ENCODE peak calls at places on chromosomes 12 and 14, in five cellular contexts. T is PC-3, K is cardiac fibroblast, O is BJ, Q is prostate gland. E is an unnamed sample.

GRCh38 chr12:122790393-122791075 is 16.2 kb downstream of the CCDC62 start:
- DNase-seq in K (peak), O (no peak), Q (no peak), T (no peak), E (no peak)

GRCh38 chr12:46351861-46352595 is 20.5 kb downstream of the SLC38A2 start:
- DNase-seq in Q (no peak), T (no peak), K (no peak), O (no peak), E (no peak)

GRCh38 chr12:113347892-113348291 is 10.5 kb upstream of the PLBD2 start:
- DNase-seq in Q (no peak), K (no peak), O (no peak), T (no peak), E (no peak)

GRCh38 chr14:53151867-53152626 is 1.1 kb downstream of the DDHD1 start:
- DNase-seq in K (peak), T (peak), Q (peak), O (no peak), E (peak)

GRCh38 chr14:80955434-80955939 is at the start of gene TSHR:
- DNase-seq in Q (no peak), T (no peak), K (peak), O (no peak), E (no peak)

GRCh38 chr14:99437706-99438105 is 43.0 kb downstream of the SETD3 start:
- DNase-seq in O (no peak), T (no peak), K (no peak), Q (no peak), E (no peak)

GRCh38 chr12:132288516-132289188 is 40.7 kb downstream of the GALNT9 start:
- DNase-seq in K (no peak), O (no peak), Q (no peak), T (no peak), E (no peak)

GRCh38 chr12:6188954-6189353 is 11.2 kb upstream of the CD9 start:
- DNase-seq in K (no peak), O (no peak), T (no peak), Q (no peak), E (no peak)

GRCh38 chr12:67068204-67068731 is 200.9 kb upstream of the CAND1 start:
- DNase-seq in T (peak), K (no peak), O (no peak), Q (no peak), E (no peak)

GRCh38 chr12:32455607-32456063 is 56.3 kb downstream of the FGD4 start:
- DNase-seq in Q (peak), K (peak), T (peak), O (peak), E (peak)

GRCh38 chr12:32451816-32452215 is 52.5 kb downstream of the FGD4 start:
- DNase-seq in Q (no peak), T (no peak), K (no peak), O (no peak), E (no peak)

GRCh38 chr14:79483989-79484388 is 727.3 kb downstream of the DIO2 start:
- DNase-seq in Q (no peak), O (no peak), K (no peak), T (no peak), E (no peak)

GRCh38 chr14:85461432-85462133 is 68.4 kb upstream of the FLRT2 start:
- DNase-seq in O (no peak), Q (no peak), T (no peak), K (no peak), E (no peak)

GRCh38 chr12:93079271-93079670 is 150.2 kb upstream of the EEA1 start:
- DNase-seq in Q (no peak), T (no peak), O (no peak), K (no peak), E (no peak)

GRCh38 chr14:51651388-51652167 is at the start of gene FRMD6:
- DNase-seq in O (peak), Q (peak), K (peak), T (peak), E (no peak)

GRCh38 chr12:79006306-79006705 is 141.7 kb downstream of the SYT1 start:
- DNase-seq in O (no peak), T (peak), K (peak), Q (no peak), E (peak)

GRCh38 chr12:113149361-113150150 is at the start of gene CFAP73:
- DNase-seq in Q (no peak), K (peak), O (peak), T (peak), E (peak)

GRCh38 chr12:42469355-42470006 is 120.1 kb downstream of the PRICKLE1 start:
- DNase-seq in Q (no peak), T (no peak), O (no peak), K (no peak), E (no peak)

GRCh38 chr14:64912256-64912655 is 2.0 kb upstream of the CHURC1 start:
- DNase-seq in Q (no peak), T (no peak), O (no peak), K (peak), E (no peak)

GRCh38 chr14:104742586-104743455 is 10.1 kb upstream of the SIVA1 start:
- DNase-seq in Q (no peak), O (no peak), K (no peak), T (no peak), E (no peak)

GRCh38 chr12:47828967-47829482 is 9.3 kb upstream of the HDAC7 start:
- DNase-seq in Q (peak), K (peak), O (no peak), T (peak), E (no peak)

GRCh38 chr12:65355461-65355860 is 77.0 kb downstream of the MSRB3 start:
- DNase-seq in T (peak), O (no peak), K (no peak), Q (no peak), E (no peak)

GRCh38 chr12:727321-727720 is 25.1 kb upstream of the WNK1 start:
- DNase-seq in O (no peak), Q (no peak), T (no peak), K (no peak), E (no peak)

GRCh38 chr14:97066068-97066899 is 269.1 kb downstream of the VRK1 start:
- DNase-seq in O (no peak), K (no peak), T (no peak), Q (no peak), E (no peak)

GRCh38 chr14:32576088-32576795 is 247.1 kb downstream of the AKAP6 start:
- DNase-seq in O (no peak), Q (peak), T (peak), K (peak), E (no peak)

GRCh38 chr12:45565590-45565989 is 163.9 kb upstream of the ARID2 start:
- DNase-seq in T (no peak), O (no peak), K (no peak), Q (no peak), E (no peak)

GRCh38 chr12:20376984-20377383 is 8.6 kb downstream of the PDE3A start:
- DNase-seq in K (peak), O (no peak), Q (no peak), T (peak), E (no peak)

GRCh38 chr12:27006797-27007467 is 7.3 kb downstream of the TM7SF3 start:
- DNase-seq in T (no peak), Q (no peak), K (no peak), O (no peak), E (no peak)

GRCh38 chr12:27009926-27010325 is 4.3 kb downstream of the TM7SF3 start:
- DNase-seq in K (no peak), T (peak), O (no peak), Q (no peak), E (no peak)

GRCh38 chr12:27005495-27005894 is 8.7 kb downstream of the TM7SF3 start:
- DNase-seq in Q (no peak), K (no peak), T (no peak), O (no peak), E (no peak)

GRCh38 chr12:27012239-27012981 is 1.8 kb downstream of the TM7SF3 start:
- DNase-seq in K (peak), Q (peak), T (no peak), O (no peak), E (no peak)

DNA sequence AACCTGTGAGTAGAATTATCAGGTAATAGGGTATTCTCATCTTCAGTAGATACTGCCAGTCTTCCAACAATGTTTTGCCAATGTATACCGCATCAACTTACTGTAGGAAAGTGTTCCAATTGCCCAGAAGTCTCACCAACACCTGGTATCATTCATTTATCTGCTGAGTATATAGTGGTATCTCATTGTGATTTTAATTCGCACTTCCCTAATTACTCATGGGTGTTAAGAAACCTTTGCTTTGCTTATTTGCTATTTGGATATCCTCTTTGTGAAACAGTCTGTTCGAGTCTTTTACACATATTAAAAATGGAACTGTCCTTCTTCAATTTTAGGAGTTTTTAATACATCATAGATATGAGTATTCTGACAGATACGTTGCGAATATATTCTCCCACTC is 6.1 kb downstream of the TM7SF3 start:
- DNase-seq in T (no peak), O (no peak), K (no peak), Q (no peak), E (no peak)
- TF ChIP-seq CTCF in T (no peak), O (no peak), K (no peak), Q (no peak), E (no peak)

DNA sequence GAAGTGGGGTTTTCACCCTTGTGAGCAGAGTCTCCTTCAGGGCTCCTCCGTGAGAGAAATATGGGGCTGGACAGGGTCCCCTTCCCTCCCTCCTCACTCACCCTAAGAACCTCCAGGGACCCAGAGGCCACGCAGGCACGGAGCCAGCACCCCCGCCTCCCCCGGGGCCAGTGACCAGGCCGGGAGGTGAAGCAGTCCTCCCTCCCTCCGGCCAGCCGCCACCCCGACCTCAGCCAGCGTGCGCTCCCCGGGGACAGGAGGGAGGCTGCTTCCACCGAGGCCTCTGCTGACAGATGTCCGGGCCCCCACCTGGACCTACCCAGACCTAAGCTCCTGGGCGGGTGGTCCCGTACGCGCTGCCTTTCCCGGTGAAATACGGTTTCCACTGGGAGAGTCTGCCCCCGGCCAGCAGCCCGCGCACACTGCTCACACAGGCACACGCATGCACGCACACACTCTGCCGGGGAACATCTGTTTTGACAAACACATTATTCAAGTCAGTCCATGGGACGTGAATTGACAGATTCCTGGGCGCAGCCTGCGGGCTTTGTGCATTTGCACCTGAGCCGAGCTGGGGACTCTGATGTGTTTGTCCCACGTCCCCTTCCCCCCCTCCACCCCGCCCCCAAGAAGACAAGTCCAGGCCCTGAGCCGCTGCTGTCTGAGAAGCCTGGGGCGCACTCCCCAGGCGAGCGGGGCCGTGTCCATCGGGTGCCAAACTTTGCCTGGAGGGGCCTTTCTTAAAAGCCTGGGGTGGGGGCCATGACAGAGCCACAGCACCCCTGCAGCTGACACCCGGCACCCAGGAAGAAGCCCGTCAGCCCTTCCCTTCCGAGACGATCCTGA is 726 bp downstream of the RIMBP2 start:
- DNase-seq in Q (no peak), K (no peak), T (no peak), O (no peak), E (no peak)
- H3K4me3 ChIP-seq in Q (peak), K (no peak), T (no peak), O (no peak), E (peak)

GRCh38 chr14:21066882-21067502 is 3.1 kb upstream of the ARHGEF40 start:
- DNase-seq in K (no peak), Q (no peak), T (peak), O (no peak), E (no peak)
- TF ChIP-seq CTCF in K (peak), Q (no peak), T (peak), O (peak), E (peak)

DNA sequence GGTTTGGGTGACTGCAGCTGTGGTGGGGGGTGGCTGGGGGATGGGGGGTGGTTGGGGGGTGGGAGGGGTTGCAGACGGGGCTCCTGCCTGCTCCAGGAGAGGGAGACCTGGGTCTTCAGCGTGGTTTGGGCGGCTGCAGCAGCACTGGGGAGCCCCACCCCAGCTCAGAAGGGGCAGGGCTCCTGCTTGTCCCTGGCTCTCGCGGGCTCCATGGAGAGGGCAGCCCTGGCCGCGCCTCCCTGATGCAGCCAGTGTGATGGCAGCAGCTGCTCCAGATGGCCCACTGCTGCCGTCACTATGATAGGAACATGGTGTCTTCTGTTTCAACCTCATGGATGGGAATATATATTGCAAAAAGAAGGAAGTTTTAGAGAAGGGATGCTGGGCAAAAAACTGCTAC is 22.9 kb downstream of the TRHDE start:
- DNase-seq in Q (no peak), O (no peak), T (no peak), K (no peak), E (no peak)
- H3K4me3 ChIP-seq in Q (no peak), O (no peak), T (peak), K (no peak), E (no peak)

DNA sequence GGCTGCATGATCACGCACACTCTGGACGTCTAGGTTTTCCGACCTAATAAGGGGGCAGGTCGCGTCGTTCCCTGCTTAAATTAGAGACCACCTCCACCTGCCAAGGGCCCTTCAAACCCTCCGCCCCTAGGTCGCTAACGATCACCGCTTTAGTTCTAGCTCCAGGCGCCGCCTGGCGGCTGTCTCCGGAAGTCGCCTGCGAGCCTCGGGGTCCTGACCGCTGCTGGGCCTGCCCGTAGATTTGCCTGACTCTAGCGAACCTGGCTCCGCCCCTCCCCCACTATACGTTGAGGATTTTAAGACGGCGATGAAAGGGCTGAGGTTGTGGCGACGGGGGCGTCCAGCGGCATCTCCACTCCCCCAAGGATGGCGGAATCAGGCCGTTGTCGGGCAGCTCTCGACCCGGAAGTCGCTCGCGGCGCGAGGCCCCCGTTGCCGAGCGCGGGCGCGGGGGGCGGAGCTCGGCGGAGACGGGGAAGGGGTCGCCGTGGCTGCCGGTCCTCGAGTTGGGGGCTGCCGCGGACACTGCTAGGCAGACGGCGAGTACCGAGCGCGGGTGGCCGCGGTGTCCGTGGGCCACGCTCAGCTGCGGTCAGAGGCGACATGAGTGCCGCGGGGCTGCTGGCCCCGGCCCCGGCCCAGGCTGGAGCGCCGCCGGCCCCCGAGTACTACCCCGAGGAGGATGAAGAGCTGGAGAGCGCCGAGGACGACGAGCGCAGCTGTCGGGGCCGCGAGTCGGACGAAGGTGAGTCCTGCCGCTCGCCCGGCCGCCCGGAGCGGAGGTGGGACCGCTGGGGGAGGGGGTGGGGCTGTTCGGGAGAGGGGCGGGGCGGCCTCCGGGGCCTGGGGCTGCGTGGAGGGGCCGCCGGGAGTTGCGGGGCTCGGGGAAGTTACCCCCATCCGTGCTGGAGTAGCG is at the start of gene SUDS3:
- DNase-seq in Q (peak), O (no peak), K (peak), T (peak), E (no peak)
- TF ChIP-seq CTCF in Q (peak), O (peak), K (peak), T (peak), E (peak)

GRCh38 chr12:102958073-102958829 is 777 bp downstream of the ASCL1 start:
- DNase-seq in O (no peak), K (peak), Q (no peak), T (no peak), E (no peak)
- H3K4me3 ChIP-seq in O (peak), K (peak), Q (peak), T (peak), E (peak)

E was measured in epithelial cell of proximal tubule.